ENCODE peak calls at places on chromosomes 6 and 20, in four cellular contexts. One of them, this sample, is unnamed.

GRCh38 chr6:31578461-31579118 is 3.2 kb downstream of the TNF start:
- DNase-seq in type B pancreatic cell: no peak
- DNase-seq in GM03348: no peak
- DNase-seq in lung microvascular endothelial cell: peak
- DNase-seq in this sample: no peak

GRCh38 chr20:3378138-3378537 is 29.3 kb downstream of the DNAAF9 start:
- DNase-seq in type B pancreatic cell: no peak
- DNase-seq in GM03348: no peak
- DNase-seq in lung microvascular endothelial cell: peak
- DNase-seq in this sample: no peak

GRCh38 chr6:14612016-14612415 is 494.4 kb downstream of the CD83 start:
- DNase-seq in type B pancreatic cell: no peak
- DNase-seq in GM03348: peak
- DNase-seq in lung microvascular endothelial cell: peak
- DNase-seq in this sample: no peak

GRCh38 chr6:131914234-131914633 is 36.9 kb downstream of the CCN2 start:
- DNase-seq in type B pancreatic cell: no peak
- DNase-seq in GM03348: no peak
- DNase-seq in lung microvascular endothelial cell: no peak
- DNase-seq in this sample: no peak

GRCh38 chr6:134621858-134622257 is 303.9 kb upstream of the SGK1 start:
- DNase-seq in type B pancreatic cell: no peak
- DNase-seq in GM03348: peak
- DNase-seq in lung microvascular endothelial cell: no peak
- DNase-seq in this sample: no peak

GRCh38 chr6:139841794-139842215 is 467.4 kb upstream of the CITED2 start:
- DNase-seq in type B pancreatic cell: no peak
- DNase-seq in GM03348: no peak
- DNase-seq in lung microvascular endothelial cell: no peak
- DNase-seq in this sample: no peak

GRCh38 chr6:25682324-25682723 is 30.3 kb downstream of the SCGN start:
- DNase-seq in type B pancreatic cell: no peak
- DNase-seq in GM03348: no peak
- DNase-seq in lung microvascular endothelial cell: no peak
- DNase-seq in this sample: no peak

GRCh38 chr6:31304683-31305082 is 32.8 kb upstream of the HLA-C start:
- DNase-seq in type B pancreatic cell: no peak
- DNase-seq in GM03348: no peak
- DNase-seq in lung microvascular endothelial cell: peak
- DNase-seq in this sample: no peak

GRCh38 chr6:15344831-15345230 is 99.0 kb downstream of the JARID2 start:
- DNase-seq in type B pancreatic cell: no peak
- DNase-seq in GM03348: no peak
- DNase-seq in lung microvascular endothelial cell: no peak
- DNase-seq in this sample: no peak

GRCh38 chr20:46439837-46440236 is 33.4 kb upstream of the ELMO2 start:
- DNase-seq in type B pancreatic cell: no peak
- DNase-seq in GM03348: no peak
- DNase-seq in lung microvascular endothelial cell: no peak
- DNase-seq in this sample: no peak

This sample was measured in ACHN.